ENCODE peak calls at places on chromosomes 5 and 9, in six cellular contexts. One of them, this sample, is unnamed.
A peak's percentile ranks its signal among the peaks of the same experiment; 100 is the strongest.

GRCh38 chr5:37717613-37718431 is 122.0 kb downstream of the GDNF start:
- DNase-seq in H1: no peak
- DNase-seq in GM12878: no peak
- DNase-seq in HepG2: peak; percentile 95
- DNase-seq in SK-N-SH: peak; percentile 26
- DNase-seq in K562: peak; percentile 27
- DNase-seq in this sample: no peak

GRCh38 chr9:16705121-16705604 is 165.3 kb downstream of the BNC2 start:
- DNase-seq in H1: peak; percentile 70
- DNase-seq in K562: peak; percentile 5
- DNase-seq in SK-N-SH: peak; percentile 20
- DNase-seq in HepG2: no peak
- DNase-seq in GM12878: no peak
- DNase-seq in this sample: no peak

GRCh38 chr9:35001803-35002502 is 12.4 kb downstream of the DNAJB5 start:
- DNase-seq in SK-N-SH: peak; percentile 0
- DNase-seq in HepG2: no peak
- DNase-seq in H1: no peak
- DNase-seq in K562: no peak
- DNase-seq in GM12878: no peak
- DNase-seq in this sample: no peak

GRCh38 chr5:137630972-137631370 is 104.9 kb downstream of the KLHL3 start:
- DNase-seq in H1: no peak
- DNase-seq in GM12878: no peak
- DNase-seq in K562: no peak
- DNase-seq in SK-N-SH: no peak
- DNase-seq in HepG2: no peak
- DNase-seq in this sample: no peak

GRCh38 chr5:32131604-32132003 is 42.5 kb downstream of the GOLPH3 start:
- DNase-seq in HepG2: no peak
- DNase-seq in SK-N-SH: no peak
- DNase-seq in GM12878: no peak
- DNase-seq in K562: no peak
- DNase-seq in H1: no peak
- DNase-seq in this sample: no peak

GRCh38 chr9:108297025-108297424 is 558.8 kb downstream of the ACTL7B start:
- DNase-seq in K562: no peak
- DNase-seq in H1: no peak
- DNase-seq in HepG2: no peak
- DNase-seq in SK-N-SH: no peak
- DNase-seq in GM12878: no peak
- DNase-seq in this sample: no peak

GRCh38 chr5:132011561-132012384 is at the start of gene ACSL6:
- DNase-seq in HepG2: no peak
- DNase-seq in SK-N-SH: peak; percentile 89
- DNase-seq in H1: no peak
- DNase-seq in K562: peak; percentile 69
- DNase-seq in GM12878: no peak
- DNase-seq in this sample: no peak

GRCh38 chr9:132994410-132995120 is 16.1 kb downstream of the GFI1B start:
- DNase-seq in H1: no peak
- DNase-seq in HepG2: no peak
- DNase-seq in SK-N-SH: peak; percentile 8
- DNase-seq in GM12878: no peak
- DNase-seq in K562: peak; percentile 85
- DNase-seq in this sample: no peak

GRCh38 chr9:16753256-16753655 is 117.2 kb downstream of the BNC2 start:
- DNase-seq in K562: no peak
- DNase-seq in GM12878: no peak
- DNase-seq in HepG2: no peak
- DNase-seq in H1: no peak
- DNase-seq in SK-N-SH: no peak
- DNase-seq in this sample: no peak

GRCh38 chr5:40406426-40407211 is 273.1 kb upstream of the PTGER4 start:
- DNase-seq in H1: no peak
- DNase-seq in HepG2: peak; percentile 3
- DNase-seq in GM12878: no peak
- DNase-seq in SK-N-SH: no peak
- DNase-seq in K562: no peak
- DNase-seq in this sample: no peak

GRCh38 chr9:134276463-134277245 is 49.6 kb upstream of the RXRA start:
- DNase-seq in H1: no peak
- DNase-seq in K562: no peak
- DNase-seq in GM12878: no peak
- DNase-seq in HepG2: no peak
- DNase-seq in SK-N-SH: no peak
- DNase-seq in this sample: no peak

GRCh38 chr9:68495287-68495686 is 45.4 kb downstream of the TMEM252 start:
- DNase-seq in H1: no peak
- DNase-seq in SK-N-SH: no peak
- DNase-seq in K562: no peak
- DNase-seq in GM12878: no peak
- DNase-seq in HepG2: no peak
- DNase-seq in this sample: no peak

GRCh38 chr9:68492801-68493200 is 47.9 kb downstream of the TMEM252 start:
- DNase-seq in K562: no peak
- DNase-seq in SK-N-SH: no peak
- DNase-seq in H1: no peak
- DNase-seq in GM12878: no peak
- DNase-seq in HepG2: no peak
- DNase-seq in this sample: no peak

GRCh38 chr9:68497629-68498028 is 43.1 kb downstream of the TMEM252 start:
- DNase-seq in GM12878: no peak
- DNase-seq in K562: no peak
- DNase-seq in H1: no peak
- DNase-seq in HepG2: no peak
- DNase-seq in SK-N-SH: no peak
- DNase-seq in this sample: no peak

GRCh38 chr9:68496356-68496755 is 44.3 kb downstream of the TMEM252 start:
- DNase-seq in SK-N-SH: no peak
- DNase-seq in HepG2: no peak
- DNase-seq in H1: no peak
- DNase-seq in K562: no peak
- DNase-seq in GM12878: no peak
- DNase-seq in this sample: no peak

DNA sequence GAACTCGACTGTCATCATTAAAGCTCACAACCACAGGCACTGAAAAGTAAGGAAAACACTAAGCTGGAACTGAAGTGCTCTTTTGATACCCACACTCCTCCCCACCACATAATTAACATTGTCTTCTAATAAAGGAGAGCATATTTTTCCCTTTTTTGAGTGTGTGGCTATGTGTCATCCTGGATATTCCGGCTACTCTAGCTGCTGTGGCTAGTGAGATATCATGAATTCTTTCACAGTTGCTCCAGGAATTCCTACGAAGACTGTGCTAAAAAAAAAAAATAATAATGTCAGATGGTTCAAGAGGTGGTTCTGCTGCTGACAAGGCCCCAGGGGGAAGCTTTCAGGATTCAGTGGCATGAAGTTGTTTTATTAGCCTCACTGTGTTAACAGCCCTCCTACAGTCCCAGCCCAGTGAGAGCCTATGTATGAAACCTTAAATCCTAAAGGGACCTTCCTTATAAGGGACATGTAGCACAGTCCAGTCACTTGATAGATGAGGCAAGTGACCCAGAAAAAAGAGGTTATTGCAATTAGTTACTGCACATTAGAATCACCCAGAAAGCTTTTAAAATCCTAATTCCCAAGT is 46.6 kb downstream of the TMEM252 start:
- DNase-seq in GM12878: no peak
- DNase-seq in SK-N-SH: no peak
- DNase-seq in HepG2: no peak
- DNase-seq in K562: no peak
- DNase-seq in H1: no peak
- DNase-seq in this sample: no peak
- H3K27me3 ChIP-seq in GM12878: peaks cover 2% of the 10 kb centered on the region
- H3K27me3 ChIP-seq in SK-N-SH: no peaks in the 10 kb centered on the region
- H3K27me3 ChIP-seq in HepG2: no peaks in the 10 kb centered on the region
- H3K27me3 ChIP-seq in K562: no peaks in the 10 kb centered on the region
- H3K27me3 ChIP-seq in H1: no peaks in the 10 kb centered on the region
- H3K27me3 ChIP-seq in this sample: peaks cover 54% of the 10 kb centered on the region

GRCh38 chr9:137058651-137059234 is 4.9 kb upstream of the ENTPD2 start:
- DNase-seq in K562: no peak
- DNase-seq in H1: no peak
- DNase-seq in SK-N-SH: no peak
- DNase-seq in HepG2: no peak
- DNase-seq in GM12878: no peak
- DNase-seq in this sample: no peak
- TF ChIP-seq JUND in K562: no peak
- TF ChIP-seq JUND in H1: no peak
- TF ChIP-seq JUND in SK-N-SH: no peak
- TF ChIP-seq JUND in HepG2: no peak
- TF ChIP-seq JUND in GM12878: no peak
- TF ChIP-seq JUND in this sample: no peak

GRCh38 chr9:137049544-137050449 is 3.8 kb upstream of the NPDC1 start:
- DNase-seq in H1: no peak
- DNase-seq in HepG2: no peak
- DNase-seq in K562: peak; percentile 81
- DNase-seq in GM12878: no peak
- DNase-seq in SK-N-SH: peak; percentile 86
- DNase-seq in this sample: no peak

GRCh38 chr9:137048655-137049543 is 2.9 kb upstream of the NPDC1 start:
- DNase-seq in K562: peak; percentile 86
- DNase-seq in SK-N-SH: peak; percentile 68
- DNase-seq in H1: no peak
- DNase-seq in HepG2: no peak
- DNase-seq in GM12878: no peak
- DNase-seq in this sample: no peak

GRCh38 chr9:137051145-137051724 is 2.6 kb downstream of the ENTPD2 start:
- DNase-seq in GM12878: no peak
- DNase-seq in SK-N-SH: no peak
- DNase-seq in H1: no peak
- DNase-seq in HepG2: no peak
- DNase-seq in K562: no peak
- DNase-seq in this sample: no peak

GRCh38 chr9:137052293-137052692 is 1.6 kb downstream of the ENTPD2 start:
- DNase-seq in GM12878: no peak
- DNase-seq in H1: no peak
- DNase-seq in SK-N-SH: no peak
- DNase-seq in HepG2: no peak
- DNase-seq in K562: no peak
- DNase-seq in this sample: no peak

GRCh38 chr9:137050570-137050969 is 3.3 kb downstream of the ENTPD2 start:
- DNase-seq in HepG2: no peak
- DNase-seq in K562: no peak
- DNase-seq in SK-N-SH: no peak
- DNase-seq in GM12878: no peak
- DNase-seq in H1: no peak
- DNase-seq in this sample: no peak
- H3K27me3 ChIP-seq in HepG2: peaks cover 5% of the 10 kb centered on the region
- H3K27me3 ChIP-seq in K562: peaks cover 16% of the 10 kb centered on the region
- H3K27me3 ChIP-seq in SK-N-SH: peaks cover 5% of the 10 kb centered on the region
- H3K27me3 ChIP-seq in GM12878: peaks cover 13% of the 10 kb centered on the region
- H3K27me3 ChIP-seq in H1: peaks cover 22% of the 10 kb centered on the region
- H3K27me3 ChIP-seq in this sample: no peaks in the 10 kb centered on the region

DNA sequence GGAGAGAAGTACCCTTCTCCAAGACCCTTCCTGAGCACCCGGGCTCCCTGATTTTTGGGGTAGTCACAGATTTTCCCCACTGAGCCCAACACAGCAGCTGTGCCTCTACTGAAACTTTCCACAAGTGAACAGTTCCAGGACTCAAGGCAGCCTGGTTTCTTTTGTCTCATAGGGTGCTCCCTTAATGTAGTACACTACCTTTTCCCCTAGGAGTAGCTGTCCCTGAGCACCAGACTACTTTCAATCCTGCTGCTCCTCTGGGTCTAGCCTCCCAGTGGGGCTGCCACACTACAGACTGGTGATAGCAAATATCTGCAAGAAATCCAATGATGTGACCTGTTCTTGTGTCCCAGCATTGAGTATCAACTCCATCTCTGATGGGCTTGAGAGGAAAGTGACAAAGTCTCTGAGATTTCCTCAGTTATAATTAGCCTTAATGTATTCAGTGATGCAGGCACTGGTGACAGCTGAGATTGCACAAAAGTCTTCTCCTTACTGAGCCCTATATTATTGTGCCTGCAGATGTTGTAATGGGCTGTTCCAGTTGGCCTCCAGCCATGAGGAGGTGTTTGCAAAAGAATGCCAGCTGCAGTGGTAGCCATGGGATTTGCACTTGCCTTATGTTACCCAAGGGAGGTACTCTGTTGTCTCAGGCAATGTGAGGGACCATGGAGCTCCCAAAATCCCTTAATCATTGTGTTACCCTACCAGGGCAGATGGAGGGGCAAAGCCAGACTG is 1802.5 kb downstream of the EFNA5 start:
- DNase-seq in GM12878: no peak
- DNase-seq in HepG2: no peak
- DNase-seq in SK-N-SH: no peak
- DNase-seq in H1: no peak
- DNase-seq in K562: no peak
- DNase-seq in this sample: no peak
- TF ChIP-seq JUND in GM12878: no peak
- TF ChIP-seq JUND in HepG2: no peak
- TF ChIP-seq JUND in SK-N-SH: no peak
- TF ChIP-seq JUND in H1: no peak
- TF ChIP-seq JUND in K562: no peak
- TF ChIP-seq JUND in this sample: no peak

DNA sequence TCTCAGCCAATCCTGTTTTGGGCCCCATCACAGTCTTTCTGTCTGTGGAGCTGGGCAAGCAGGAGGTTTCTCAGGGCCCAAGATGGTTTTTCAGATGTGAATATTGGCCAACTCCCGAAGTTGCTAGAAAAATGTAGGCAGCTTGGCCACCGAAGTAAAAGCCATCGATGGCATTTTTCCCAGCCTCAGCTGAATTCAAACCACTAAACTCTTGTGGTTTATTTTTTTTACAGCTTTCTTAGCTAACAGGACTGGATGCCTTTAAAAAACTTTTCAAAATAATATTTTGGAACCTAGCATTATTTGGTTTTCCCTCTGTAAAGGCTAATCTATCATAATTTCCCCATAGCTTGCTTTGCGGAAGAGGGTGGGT is 102.4 kb upstream of the ERCC6L2 start:
- DNase-seq in H1: no peak
- DNase-seq in GM12878: no peak
- DNase-seq in SK-N-SH: no peak
- DNase-seq in HepG2: no peak
- DNase-seq in K562: no peak
- DNase-seq in this sample: no peak
- H3K27me3 ChIP-seq in H1: no peaks in the 10 kb centered on the region
- H3K27me3 ChIP-seq in GM12878: peaks cover 1% of the 10 kb centered on the region
- H3K27me3 ChIP-seq in SK-N-SH: no peaks in the 10 kb centered on the region
- H3K27me3 ChIP-seq in HepG2: no peaks in the 10 kb centered on the region
- H3K27me3 ChIP-seq in K562: peaks cover 56% of the 10 kb centered on the region
- H3K27me3 ChIP-seq in this sample: no peaks in the 10 kb centered on the region

GRCh38 chr5:150492621-150493020 is 15.3 kb upstream of the NDST1 start:
- DNase-seq in K562: no peak
- DNase-seq in SK-N-SH: no peak
- DNase-seq in H1: no peak
- DNase-seq in HepG2: no peak
- DNase-seq in GM12878: no peak
- DNase-seq in this sample: no peak

GRCh38 chr5:150490296-150490669 is 17.6 kb upstream of the NDST1 start:
- DNase-seq in K562: no peak
- DNase-seq in HepG2: no peak
- DNase-seq in GM12878: no peak
- DNase-seq in SK-N-SH: no peak
- DNase-seq in H1: no peak
- DNase-seq in this sample: no peak

GRCh38 chr5:150491876-150492275 is 16.1 kb upstream of the NDST1 start:
- DNase-seq in GM12878: no peak
- DNase-seq in HepG2: no peak
- DNase-seq in SK-N-SH: no peak
- DNase-seq in H1: no peak
- DNase-seq in K562: no peak
- DNase-seq in this sample: no peak

GRCh38 chr5:150489358-150490295 is 18.3 kb upstream of the NDST1 start:
- DNase-seq in SK-N-SH: no peak
- DNase-seq in K562: no peak
- DNase-seq in H1: no peak
- DNase-seq in HepG2: no peak
- DNase-seq in GM12878: peak; percentile 56
- DNase-seq in this sample: no peak

GRCh38 chr5:150490754-150491153 is 17.2 kb upstream of the NDST1 start:
- DNase-seq in H1: no peak
- DNase-seq in HepG2: no peak
- DNase-seq in SK-N-SH: no peak
- DNase-seq in GM12878: no peak
- DNase-seq in K562: no peak
- DNase-seq in this sample: no peak
- TF ChIP-seq JUND in H1: no peak
- TF ChIP-seq JUND in HepG2: no peak
- TF ChIP-seq JUND in SK-N-SH: no peak
- TF ChIP-seq JUND in GM12878: no peak
- TF ChIP-seq JUND in K562: no peak
- TF ChIP-seq JUND in this sample: no peak

This sample was measured in HCT116.